ENCODE peak calls at places on chromosomes 13 and 19, in eight cellular contexts. N is effector memory CD8-positive, alpha-beta T cell; F is activated B cell treated with CpG ODN at 0.5 μM for 24 hours; O is dermis microvascular lymphatic vessel endothelial cell; Z is T-helper 9 cell; H is stimulated activated CD8-positive, alpha-beta memory T cell treated with anti-CD3 and anti-CD28 coated beads, Interleukin-2, amount 100 ng/mL, for 48 hours; E is left ventricle myocardium inferior; T is effector CD8-positive, alpha-beta T cell. G is an unnamed sample.

GRCh38 chr19:772730-773436 is 22.0 kb downstream of the MISP start:
- DNase-seq in N (no peak), F (no peak), T (no peak), Z (no peak), H (no peak), E (no peak), O (no peak), G (no peak)

GRCh38 chr13:97564929-97565328 is 131.0 kb downstream of the RAP2A start:
- DNase-seq in N (no peak), O (no peak), T (no peak), Z (no peak), E (no peak), F (no peak), H (no peak), G (no peak)

GRCh38 chr19:41696402-41697197 is 8.5 kb upstream of the CEACAM7 start:
- DNase-seq in N (no peak), F (peak), E (no peak), Z (no peak), H (no peak), T (no peak), O (no peak), G (no peak)

GRCh38 chr19:46659151-46660007 is 1.6 kb downstream of the DACT3 start:
- DNase-seq in T (no peak), F (no peak), N (no peak), E (no peak), Z (no peak), H (no peak), O (no peak), G (no peak)

GRCh38 chr19:944171-944567 is 18.3 kb downstream of the ARID3A start:
- DNase-seq in Z (no peak), H (no peak), O (no peak), T (no peak), N (no peak), F (no peak), E (no peak), G (no peak)

GRCh38 chr19:51317381-51317780 is 5.9 kb downstream of the IGLON5 start:
- DNase-seq in T (no peak), H (no peak), E (no peak), Z (no peak), O (no peak), N (no peak), F (no peak), G (no peak)

GRCh38 chr13:51266642-51267041 is 44.4 kb downstream of the FAM124A start:
- DNase-seq in H (no peak), F (no peak), O (no peak), E (no peak), N (no peak), T (no peak), Z (no peak), G (no peak)

GRCh38 chr13:110468986-110469495 is 92.5 kb downstream of the RAB20 start:
- DNase-seq in H (no peak), F (no peak), T (no peak), N (no peak), E (no peak), Z (no peak), O (no peak), G (no peak)

GRCh38 chr19:41957838-41958366 is 1.2 kb downstream of the RABAC1 start:
- DNase-seq in H (no peak), O (peak), F (no peak), N (no peak), T (no peak), Z (no peak), E (peak), G (peak)

GRCh38 chr19:17406039-17406886 is 833 bp upstream of the BST2 start:
- DNase-seq in Z (no peak), O (no peak), F (no peak), E (no peak), T (no peak), N (no peak), H (no peak), G (no peak)

GRCh38 chr13:32248789-32249188 is 66.4 kb downstream of the ZAR1L start:
- DNase-seq in N (no peak), F (no peak), T (no peak), E (no peak), Z (no peak), O (no peak), H (no peak), G (no peak)

GRCh38 chr13:30477346-30478235 is 11.9 kb upstream of the HMGB1 start:
- DNase-seq in H (no peak), T (no peak), E (no peak), O (no peak), Z (no peak), N (no peak), F (no peak), G (no peak)